ENCODE peak calls at places on chromosomes 3 and 15, in four cellular contexts. V is colonic mucosa, E is neural progenitor cell, D is HCT116. Z is an unnamed sample.

GRCh38 chr3:139313921-139314320 is 29.9 kb upstream of the MRPS22 start:
- DNase-seq in V (no peak), E (no peak), D (no peak), Z (no peak)

GRCh38 chr15:56053046-56053400 is 59.6 kb upstream of the NEDD4 start:
- DNase-seq in V (no peak), E (no peak), D (no peak), Z (no peak)

GRCh38 chr3:98793971-98794370 is 30.8 kb downstream of the ST3GAL6 start:
- DNase-seq in V (no peak), E (no peak), D (no peak), Z (no peak)

GRCh38 chr3:18007980-18008379 is 265.5 kb upstream of the TBC1D5 start:
- DNase-seq in V (no peak), E (no peak), D (no peak), Z (no peak)

GRCh38 chr15:68352401-68353062 is 75.0 kb downstream of the FEM1B start:
- DNase-seq in V (no peak), E (no peak), D (peak; percentile 35), Z (peak; percentile 48)

GRCh38 chr3:187042062-187042745 is 97.1 kb downstream of the RPL39L start:
- DNase-seq in V (no peak), E (no peak), D (no peak), Z (peak; percentile 49)

GRCh38 chr3:163622384-163622783 is 1455.9 kb downstream of the SI start:
- DNase-seq in V (no peak), E (peak; percentile 81), D (peak; percentile 0), Z (no peak)

GRCh38 chr15:58460872-58461271 is 29.1 kb downstream of the LIPC start:
- DNase-seq in V (no peak), E (no peak), D (no peak), Z (no peak)

GRCh38 chr3:177860236-177860635 is 663.0 kb upstream of the TBL1XR1 start:
- DNase-seq in V (no peak), E (peak; percentile 57), D (no peak), Z (no peak)

GRCh38 chr15:88393719-88394519 is 73.3 kb downstream of the MRPL46 start:
- DNase-seq in V (no peak), E (no peak), D (no peak), Z (peak; percentile 31)

GRCh38 chr3:122975163-122975923 is 52.2 kb downstream of the SEMA5B start:
- DNase-seq in V (no peak), E (peak; percentile 31), D (no peak), Z (peak; percentile 53)

GRCh38 chr3:167031364-167032049 is 348.6 kb downstream of the ZBBX start:
- DNase-seq in V (no peak), E (no peak), D (no peak), Z (no peak)

GRCh38 chr15:74978503-74978902 is 16.9 kb upstream of the SCAMP5 start:
- DNase-seq in V (no peak), E (no peak), D (no peak), Z (no peak)

GRCh38 chr3:187955076-187955952 is 198.6 kb upstream of the LPP start:
- DNase-seq in V (peak; percentile 22), E (no peak), D (no peak), Z (no peak)

GRCh38 chr3:98460220-98460619 is 2.8 kb upstream of the OR5K1 start:
- DNase-seq in V (no peak), E (no peak), D (no peak), Z (no peak)

GRCh38 chr3:126895178-126896066 is 87.5 kb upstream of the PLXNA1 start:
- DNase-seq in V (no peak), E (no peak), D (no peak), Z (no peak)

GRCh38 chr15:40287968-40288367 is 5.1 kb upstream of the ANKRD63 start:
- DNase-seq in V (no peak), E (no peak), D (no peak), Z (no peak)

GRCh38 chr3:141370065-141370533 is 1.8 kb downstream of the ZBTB38 start:
- DNase-seq in V (peak; percentile 66), E (peak; percentile 78), D (peak; percentile 91), Z (peak; percentile 96)

GRCh38 chr15:90071220-90071807 is 31.0 kb downstream of the IDH2 start:
- DNase-seq in V (peak; percentile 90), E (peak; percentile 74), D (peak; percentile 57), Z (peak; percentile 88)

GRCh38 chr15:90873998-90874605 is 5.7 kb downstream of the FURIN start:
- DNase-seq in V (peak; percentile 56), E (peak; percentile 61), D (no peak), Z (no peak)

GRCh38 chr3:149493315-149494021 is 19.0 kb downstream of the TM4SF4 start:
- DNase-seq in V (no peak), E (no peak), D (no peak), Z (no peak)

GRCh38 chr3:95389725-95390313 is 1327.0 kb downstream of the NSUN3 start:
- DNase-seq in V (no peak), E (no peak), D (no peak), Z (no peak)

GRCh38 chr15:57597431-57597830 is 5.7 kb downstream of the MYZAP start:
- DNase-seq in V (no peak), E (no peak), D (no peak), Z (no peak)

GRCh38 chr3:16873872-16874271 is 10.9 kb upstream of the PLCL2 start:
- DNase-seq in V (no peak), E (no peak), D (no peak), Z (no peak)

GRCh38 chr3:107798381-107798780 is 275.6 kb downstream of the BBX start:
- DNase-seq in V (no peak), E (no peak), D (no peak), Z (no peak)

GRCh38 chr3:49119439-49119838 is 1.2 kb downstream of the USP19 start:
- DNase-seq in V (no peak), E (no peak), D (no peak), Z (no peak)

GRCh38 chr3:49500408-49501257 is 30.6 kb downstream of the DAG1 start:
- DNase-seq in V (peak; percentile 63), E (no peak), D (peak; percentile 81), Z (no peak)

GRCh38 chr3:32026583-32026982 is 45.0 kb downstream of the ZNF860 start:
- DNase-seq in V (no peak), E (no peak), D (no peak), Z (peak; percentile 98)

GRCh38 chr15:67558502-67558901 is 16.0 kb downstream of the MAP2K5 start:
- DNase-seq in V (no peak), E (peak; percentile 63), D (no peak), Z (no peak)

GRCh38 chr3:10305331-10305902 is 12.7 kb upstream of the GHRL start:
- DNase-seq in V (no peak), E (no peak), D (no peak), Z (no peak)

GRCh38 chr15:73955851-73956250 is 29.6 kb downstream of the LOXL1 start:
- DNase-seq in V (no peak), E (no peak), D (no peak), Z (no peak)

GRCh38 chr3:138696661-138697370 is 88.2 kb downstream of the FAIM start:
- DNase-seq in V (no peak), E (no peak), D (no peak), Z (no peak)

DNA sequence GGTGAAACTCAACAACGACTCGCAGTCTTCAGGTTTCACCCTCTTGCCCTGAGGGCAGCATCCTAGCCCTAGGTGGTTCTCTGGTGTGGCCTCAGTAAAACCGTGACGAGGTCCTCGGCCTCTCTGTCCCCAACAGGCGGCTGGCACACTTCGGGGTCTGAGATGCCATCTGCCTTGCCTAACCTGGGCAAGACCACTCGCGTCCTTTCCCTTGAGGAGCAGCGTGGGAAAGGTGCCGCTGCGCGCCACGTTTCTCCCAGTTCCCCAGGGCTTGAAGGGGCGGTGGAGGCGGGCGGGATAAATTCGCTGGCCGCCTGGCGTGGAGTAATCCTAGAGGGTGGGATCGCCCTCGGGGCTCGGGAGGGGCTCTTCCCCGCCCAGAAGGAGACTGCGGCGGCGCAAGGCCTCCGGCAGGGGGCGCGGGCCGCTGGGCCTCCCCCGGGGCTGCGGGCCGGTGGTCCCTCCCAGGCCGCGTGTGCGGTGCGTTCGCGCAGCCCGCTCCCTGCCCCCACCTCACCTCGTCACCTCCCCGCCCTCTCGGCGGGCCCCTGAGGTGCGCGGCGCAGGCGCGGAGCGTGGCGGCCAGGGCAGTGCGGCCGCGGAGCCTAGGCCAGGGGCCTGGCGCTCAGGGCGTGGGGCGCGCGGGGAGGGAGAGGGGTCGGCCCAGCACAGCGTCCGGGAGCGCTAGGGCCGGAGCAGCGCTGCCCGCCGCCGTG is at the start of gene ZNF639:
- DNase-seq in V (peak; percentile 78), E (peak; percentile 95), D (peak; percentile 76), Z (peak; percentile 95)
- TF ChIP-seq CTCF in V (peak; percentile 76), E (peak; percentile 77), D (peak; percentile 34), Z (peak; percentile 84)

DNA sequence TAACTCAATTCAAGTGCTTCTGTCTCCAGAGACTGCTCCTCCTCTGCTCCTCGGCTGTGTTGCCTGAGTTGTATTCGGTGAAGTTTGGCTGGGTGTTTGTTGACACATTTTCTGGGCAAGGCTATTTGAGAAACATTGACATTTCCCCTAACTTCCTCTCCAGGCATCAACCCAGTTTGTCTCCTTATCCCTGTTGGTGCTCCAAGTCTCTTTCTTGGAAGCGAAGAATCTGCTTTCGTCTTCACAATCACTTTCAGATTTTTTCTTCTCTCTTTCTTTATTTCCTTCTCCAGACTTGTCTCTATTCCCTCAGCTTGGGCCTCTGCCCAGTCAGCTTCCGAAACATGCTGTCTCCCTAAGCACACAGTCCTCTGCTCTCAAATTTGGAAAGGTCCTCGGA is 84.7 kb downstream of the ETV5 start:
- DNase-seq in V (no peak), E (no peak), D (no peak), Z (no peak)
- H3K4me3 ChIP-seq in V (no peak overlapping the region), E (no peak overlapping the region), D (no peak overlapping the region), Z (no peak overlapping the region)

GRCh38 chr3:61250784-61251173 is 473 bp downstream of the FHIT start:
- DNase-seq in V (peak; percentile 52), E (peak; percentile 35), D (peak; percentile 34), Z (peak; percentile 43)

GRCh38 chr3:61252836-61253235 is 1.6 kb upstream of the FHIT start:
- DNase-seq in V (no peak), E (no peak), D (no peak), Z (no peak)

GRCh38 chr3:61251174-61251972 is at the start of gene FHIT:
- DNase-seq in V (peak; percentile 96), E (peak; percentile 98), D (peak; percentile 90), Z (peak; percentile 96)

GRCh38 chr3:61257148-61257547 is 5.9 kb upstream of the FHIT start:
- DNase-seq in V (no peak), E (no peak), D (no peak), Z (no peak)

GRCh38 chr3:61253756-61254155 is 2.5 kb upstream of the FHIT start:
- DNase-seq in V (no peak), E (no peak), D (no peak), Z (no peak)
- H3K27ac ChIP-seq in V (no peak overlapping the region), E (no peak overlapping the region), D (no peak overlapping the region), Z (no peak overlapping the region)

GRCh38 chr3:165852710-165853109 is 15.5 kb upstream of the BCHE start:
- DNase-seq in V (no peak), E (no peak), D (no peak), Z (no peak)

GRCh38 chr3:165852150-165852549 is 14.9 kb upstream of the BCHE start:
- DNase-seq in V (no peak), E (no peak), D (no peak), Z (no peak)

GRCh38 chr3:165855581-165855980 is 18.4 kb upstream of the BCHE start:
- DNase-seq in V (no peak), E (no peak), D (no peak), Z (no peak)

DNA sequence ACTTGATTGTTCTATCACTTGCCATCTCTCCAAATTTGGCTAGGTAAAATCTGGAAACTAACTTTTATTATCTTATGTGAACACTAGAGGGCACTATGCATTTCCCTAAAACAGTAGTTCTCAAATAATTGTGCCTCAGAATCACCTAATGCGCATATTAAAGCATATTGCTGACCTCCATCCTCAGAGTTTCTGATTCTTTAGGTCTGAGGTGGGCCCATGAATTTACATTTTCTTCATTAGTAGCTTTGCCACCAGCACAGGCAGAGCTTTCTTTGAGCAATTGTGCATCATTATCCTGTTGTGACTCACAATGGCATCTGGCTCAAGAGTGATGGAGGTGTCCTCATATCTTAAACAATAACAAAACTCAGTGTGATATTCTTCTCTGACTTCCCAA is 17.5 kb upstream of the BCHE start:
- DNase-seq in V (no peak), E (peak; percentile 38), D (no peak), Z (peak; percentile 33)
- TF ChIP-seq CTCF in V (peak; percentile 21), E (peak; percentile 78), D (peak; percentile 29), Z (peak; percentile 81)

Z was measured in OCI-LY7.